ENCODE peak calls at places on chromosomes 1 and 21, in ten cellular contexts. E is brain pericyte; W is activated CD4-positive, alpha-beta T cell treated with anti-CD3 and anti-CD28 coated beads, Interleukin-2, amount 50 U/mL, for 1 hour; R is T-helper 2 cell treated with Interferon-gamma antibody and Interleukin-4, amounts not matched to agents 5 μg/mL and 100 μg/mL, for 36 hours; L is DMS153; J is KBM-7; Y is type B pancreatic cell; D is HuH-7; Q is ACHN; M is naive B cell. I is an unnamed sample.

GRCh38 chr1:85230305-85230977 is 29.0 kb downstream of the C1orf52 start:
- DNase-seq in E (no peak), W (no peak), R (no peak), L (peak), J (peak), Y (no peak), D (peak), Q (no peak), M (no peak), I (no peak)

GRCh38 chr21:44377201-44377921 is 23.9 kb downstream of the TRPM2 start:
- DNase-seq in E (no peak), W (no peak), R (no peak), L (no peak), J (no peak), Y (peak), D (no peak), Q (no peak), M (no peak), I (no peak)

GRCh38 chr21:26425576-26425975 is 147.5 kb downstream of the CYYR1 start:
- DNase-seq in E (no peak), W (no peak), R (peak), L (no peak), J (no peak), Y (no peak), D (no peak), Q (no peak), M (no peak), I (no peak)

GRCh38 chr1:94903318-94904009 is 23.4 kb downstream of the CNN3 start:
- DNase-seq in E (no peak), W (no peak), R (no peak), L (no peak), J (no peak), Y (no peak), D (no peak), Q (no peak), M (no peak), I (no peak)

GRCh38 chr1:39089811-39090519 is 63.8 kb downstream of the NDUFS5 start:
- DNase-seq in E (no peak), W (no peak), R (no peak), L (no peak), J (no peak), Y (no peak), D (no peak), Q (no peak), M (no peak), I (no peak)

GRCh38 chr21:45076245-45076661 is 1.9 kb downstream of the ADARB1 start:
- DNase-seq in E (no peak), W (no peak), R (peak), L (no peak), J (no peak), Y (no peak), D (no peak), Q (no peak), M (no peak), I (no peak)

GRCh38 chr1:230752407-230752806 is 5.2 kb downstream of the CAPN9 start:
- DNase-seq in E (no peak), W (no peak), R (no peak), L (peak), J (no peak), Y (no peak), D (no peak), Q (no peak), M (no peak), I (no peak)

GRCh38 chr1:31007462-31007991 is 58.0 kb downstream of the PUM1 start:
- DNase-seq in E (no peak), W (no peak), R (no peak), L (no peak), J (no peak), Y (no peak), D (no peak), Q (no peak), M (no peak), I (no peak)

GRCh38 chr1:153852170-153852569 is 70.6 kb downstream of the GATAD2B start:
- DNase-seq in E (no peak), W (no peak), R (no peak), L (no peak), J (no peak), Y (no peak), D (no peak), Q (no peak), M (no peak), I (no peak)

GRCh38 chr1:3436451-3436850 is 18.0 kb upstream of the ARHGEF16 start:
- DNase-seq in E (no peak), W (no peak), R (no peak), L (no peak), J (no peak), Y (no peak), D (no peak), Q (no peak), M (no peak), I (no peak)

GRCh38 chr1:25017436-25018109 is 87.5 kb upstream of the RUNX3 start:
- DNase-seq in E (no peak), W (no peak), R (no peak), L (no peak), J (no peak), Y (no peak), D (no peak), Q (no peak), M (no peak), I (no peak)

GRCh38 chr1:107153033-107153432 is 12.2 kb downstream of the NTNG1 start:
- DNase-seq in E (no peak), W (no peak), R (no peak), L (no peak), J (peak), Y (no peak), D (no peak), Q (peak), M (no peak), I (no peak)

GRCh38 chr1:10716424-10716823 is 80.0 kb downstream of the CASZ1 start:
- DNase-seq in E (no peak), W (no peak), R (no peak), L (no peak), J (no peak), Y (no peak), D (no peak), Q (no peak), M (no peak), I (no peak)

GRCh38 chr1:160625321-160625720 is 21.5 kb downstream of the SLAMF1 start:
- DNase-seq in E (no peak), W (no peak), R (peak), L (no peak), J (no peak), Y (no peak), D (no peak), Q (no peak), M (no peak), I (no peak)

GRCh38 chr1:234270103-234270502 is 103.2 kb upstream of the COA6 start:
- DNase-seq in E (no peak), W (no peak), R (no peak), L (no peak), J (no peak), Y (no peak), D (no peak), Q (no peak), M (no peak), I (no peak)

GRCh38 chr1:21743476-21743875 is 39.5 kb downstream of the USP48 start:
- DNase-seq in E (no peak), W (no peak), R (no peak), L (no peak), J (no peak), Y (no peak), D (no peak), Q (no peak), M (no peak), I (no peak)

GRCh38 chr21:46173573-46173972 is 10.7 kb downstream of the SPATC1L start:
- DNase-seq in E (no peak), W (no peak), R (no peak), L (no peak), J (no peak), Y (no peak), D (no peak), Q (no peak), M (no peak), I (no peak)

GRCh38 chr1:17371896-17372295 is at the start of gene PADI6:
- DNase-seq in E (no peak), W (no peak), R (no peak), L (no peak), J (no peak), Y (no peak), D (no peak), Q (no peak), M (no peak), I (no peak)

GRCh38 chr21:18646114-18646513 is 242.5 kb upstream of the TMPRSS15 start:
- DNase-seq in E (no peak), W (no peak), R (no peak), L (no peak), J (no peak), Y (no peak), D (no peak), Q (no peak), M (no peak), I (no peak)

GRCh38 chr1:80158771-80159170 is 1152.2 kb upstream of the ADGRL4 start:
- DNase-seq in E (no peak), W (no peak), R (no peak), L (no peak), J (no peak), Y (no peak), D (no peak), Q (no peak), M (no peak), I (no peak)

GRCh38 chr1:222331765-222332164 is 216.1 kb downstream of the HHIPL2 start:
- DNase-seq in E (no peak), W (no peak), R (no peak), L (no peak), J (no peak), Y (no peak), D (no peak), Q (no peak), M (no peak), I (no peak)